ENCODE peak calls at places on chromosome 21, in nine cellular contexts. I, H, K, G, R, P, Z, A and M are unnamed samples.

GRCh38 chr21:30044447-30045064 is 104.8 kb upstream of the GRIK1 start:
- DNase-seq in H (no peak), R (peak), I (no peak), P (no peak), K (no peak), Z (no peak), G (no peak), A (no peak), M (no peak)

GRCh38 chr21:31363720-31364119 is 19.7 kb upstream of the TIAM1 start:
- DNase-seq in G (no peak), A (no peak), K (no peak), Z (no peak), R (no peak), P (no peak), I (no peak), H (no peak), M (no peak)

GRCh38 chr21:26130249-26130896 is 40.2 kb downstream of the APP start:
- DNase-seq in G (no peak), A (no peak), I (no peak), H (no peak), K (no peak), R (no peak), Z (no peak), P (no peak), M (no peak)

GRCh38 chr21:43884012-43884860 is 19.2 kb downstream of the AGPAT3 start:
- DNase-seq in K (no peak), I (no peak), A (peak), H (peak), G (no peak), P (no peak), Z (peak), R (peak), M (no peak)

GRCh38 chr21:20856926-20857325 is 141.3 kb upstream of the NCAM2 start:
- DNase-seq in G (no peak), I (no peak), K (no peak), A (no peak), H (no peak), Z (no peak), R (peak), P (no peak), M (no peak)

GRCh38 chr21:26846036-26846931 is 1.1 kb upstream of the ADAMTS1 start:
- DNase-seq in P (no peak), Z (peak), A (no peak), K (peak), I (peak), G (peak), H (peak), R (no peak), M (no peak)

GRCh38 chr21:39014751-39015150 is 168.5 kb downstream of the PSMG1 start:
- DNase-seq in R (no peak), A (no peak), Z (no peak), P (no peak), I (no peak), G (no peak), H (no peak), K (no peak), M (peak)

GRCh38 chr21:31538821-31539220 is 120.7 kb upstream of the SOD1 start:
- DNase-seq in G (no peak), I (no peak), Z (no peak), R (no peak), K (no peak), A (no peak), P (no peak), H (no peak), M (no peak)

GRCh38 chr21:34889537-34890257 is 159.4 kb downstream of the RUNX1 start:
- DNase-seq in G (peak), I (peak), K (peak), H (peak), A (no peak), R (peak), P (peak), Z (peak), M (no peak)

GRCh38 chr21:22223385-22223784 is 1225.2 kb downstream of the NCAM2 start:
- DNase-seq in R (no peak), A (no peak), I (no peak), K (no peak), P (no peak), Z (no peak), G (no peak), H (no peak), M (peak)

GRCh38 chr21:28761709-28762356 is 230.8 kb downstream of the LTN1 start:
- DNase-seq in I (no peak), R (no peak), P (no peak), A (no peak), Z (no peak), K (no peak), H (no peak), G (no peak), M (no peak)

GRCh38 chr21:17903029-17903806 is 84.1 kb upstream of the C21orf91 start:
- DNase-seq in A (no peak), K (no peak), H (no peak), G (no peak), Z (no peak), I (no peak), R (no peak), P (no peak), M (no peak)

GRCh38 chr21:38888956-38889605 is 83.4 kb downstream of the ETS2 start:
- DNase-seq in H (no peak), G (no peak), A (no peak), Z (no peak), R (no peak), I (no peak), P (no peak), K (no peak), M (no peak)

DNA sequence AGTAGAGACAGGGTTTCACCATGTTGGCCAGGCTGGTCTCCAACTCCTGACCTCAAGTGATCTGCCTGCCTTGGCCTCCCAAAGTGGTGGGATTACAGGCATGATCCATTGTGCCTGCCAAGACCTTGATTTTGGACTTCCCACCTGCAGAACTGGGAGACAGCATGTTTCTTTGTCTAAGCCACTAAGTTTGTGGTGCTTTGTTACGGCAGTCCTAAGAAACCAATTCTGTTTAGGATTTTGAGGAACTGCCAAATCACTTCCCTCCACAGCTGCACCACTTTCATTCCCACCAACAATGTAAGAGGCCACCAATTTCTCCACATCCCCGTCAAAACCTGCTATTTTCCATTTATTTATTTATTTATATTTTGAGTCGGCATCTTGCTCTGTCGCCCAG is 46.1 kb downstream of the CHAF1B start:
- DNase-seq in R (no peak), H (no peak), A (no peak), Z (no peak), G (no peak), K (no peak), I (no peak), P (no peak), M (no peak)
- H3K4me3 ChIP-seq in R (no peak), H (no peak), A (no peak), Z (no peak), G (no peak), K (no peak), I (no peak), P (peak), M (no peak)

GRCh38 chr21:32818411-32818810 is 46.9 kb upstream of the PAXBP1 start:
- DNase-seq in H (no peak), R (no peak), A (no peak), I (no peak), K (peak), G (no peak), P (no peak), Z (no peak), M (no peak)
- TF ChIP-seq CTCF in H (no peak), R (no peak), A (no peak), I (no peak), K (no peak), G (no peak), P (no peak), Z (no peak), M (no peak)

GRCh38 chr21:46099476-46099875 is 1.6 kb downstream of the COL6A2 start:
- DNase-seq in H (peak), P (no peak), Z (no peak), A (no peak), K (peak), R (peak), G (peak), I (peak), M (no peak)
- H3K4me3 ChIP-seq in H (peak), P (no peak), Z (no peak), A (no peak), K (peak), R (no peak), G (peak), I (peak), M (no peak)

GRCh38 chr21:24895885-24896734 is 711.2 kb downstream of the MRPL39 start:
- DNase-seq in I (no peak), P (no peak), Z (no peak), G (no peak), R (no peak), A (no peak), H (no peak), K (peak), M (no peak)
- TF ChIP-seq CTCF in I (no peak), P (no peak), Z (peak), G (no peak), R (no peak), A (no peak), H (no peak), K (no peak), M (peak)

GRCh38 chr21:33360281-33360680 is 35.5 kb downstream of the IFNAR1 start:
- DNase-seq in A (no peak), I (no peak), G (no peak), Z (no peak), R (no peak), P (no peak), K (no peak), H (no peak), M (no peak)
- H3K4me3 ChIP-seq in A (no peak), I (no peak), G (no peak), Z (no peak), R (no peak), P (no peak), K (no peak), H (no peak), M (no peak)

DNA sequence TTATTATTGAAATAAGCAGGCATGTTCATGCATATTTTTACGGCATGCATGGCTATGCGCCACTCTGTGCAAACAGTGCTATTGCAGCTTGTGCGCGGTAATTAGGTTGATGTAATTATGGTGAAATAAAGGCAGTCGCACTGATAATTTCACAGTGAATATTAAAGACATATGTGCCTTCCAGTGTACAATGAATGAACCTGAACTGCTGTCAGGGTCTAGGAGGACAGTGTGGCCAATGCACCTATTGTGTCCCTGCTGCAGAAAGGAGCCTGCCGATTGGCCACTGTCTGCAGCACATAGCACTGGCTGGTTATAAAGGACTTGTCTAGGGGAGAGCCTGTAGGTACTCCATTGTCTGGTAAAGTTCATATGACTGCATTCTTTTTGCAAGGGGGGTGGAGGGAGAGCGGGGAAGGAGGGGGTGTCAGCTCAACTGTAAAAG is 340.4 kb downstream of the USP25 start:
- DNase-seq in K (no peak), R (no peak), I (no peak), Z (no peak), H (no peak), A (no peak), P (no peak), G (no peak), M (no peak)
- TF ChIP-seq CTCF in K (no peak), R (no peak), I (no peak), Z (peak), H (no peak), A (no peak), P (no peak), G (peak), M (no peak)

GRCh38 chr21:37009740-37010341 is 3.3 kb downstream of the RIPPLY3 start:
- DNase-seq in P (peak), H (peak), A (peak), I (peak), R (peak), K (peak), Z (peak), G (peak), M (peak)

GRCh38 chr21:37005548-37006242 is 807 bp upstream of the RIPPLY3 start:
- DNase-seq in G (no peak), I (no peak), P (no peak), K (no peak), Z (no peak), R (no peak), H (no peak), A (no peak), M (no peak)

GRCh38 chr21:37008705-37009104 is 2.2 kb downstream of the RIPPLY3 start:
- DNase-seq in K (no peak), P (no peak), Z (no peak), R (no peak), H (peak), I (no peak), A (no peak), G (no peak), M (no peak)

GRCh38 chr21:37006521-37007291 is at the start of gene RIPPLY3:
- DNase-seq in Z (no peak), I (no peak), K (no peak), R (no peak), H (no peak), A (no peak), P (no peak), G (no peak), M (no peak)

DNA sequence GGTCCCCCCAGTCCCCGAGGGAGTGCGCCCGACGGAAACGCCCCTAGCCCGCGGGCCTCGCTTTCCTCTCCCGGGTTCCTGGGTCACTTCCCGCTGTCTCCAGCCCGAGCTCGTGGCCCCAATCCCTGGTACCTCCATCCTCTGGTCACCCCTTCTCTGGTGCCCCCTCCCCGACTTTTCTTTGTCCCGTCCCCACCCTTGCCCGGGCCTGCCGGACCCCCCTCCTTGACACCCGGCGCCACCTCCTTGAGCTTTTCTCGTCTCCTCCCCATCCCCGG is 320 bp upstream of the RIPPLY3 start:
- DNase-seq in I (no peak), K (no peak), R (no peak), H (no peak), G (no peak), Z (no peak), P (no peak), A (no peak), M (no peak)
- H3K4me3 ChIP-seq in I (peak), K (peak), R (no peak), H (peak), G (peak), Z (peak), P (peak), A (no peak), M (peak)

DNA sequence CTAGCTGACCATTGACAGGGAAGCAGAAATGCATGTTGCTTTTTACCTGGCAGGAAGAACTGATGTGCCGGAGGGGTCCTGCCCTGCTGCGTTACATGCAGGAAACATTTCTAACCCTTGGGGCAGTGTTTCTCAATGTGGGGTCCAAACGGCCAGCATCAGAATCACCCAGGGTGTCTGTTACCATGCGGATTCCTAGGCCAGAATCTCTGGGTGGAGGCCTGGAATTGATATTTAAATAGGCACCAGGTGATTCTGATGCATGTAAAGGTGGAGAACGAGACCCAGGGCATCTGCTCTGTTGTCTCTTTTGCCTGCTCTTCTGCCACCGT is 182.7 kb downstream of the PCP4 start:
- DNase-seq in P (no peak), K (no peak), H (no peak), G (no peak), A (no peak), I (no peak), R (no peak), Z (no peak), M (no peak)
- TF ChIP-seq CTCF in P (no peak), K (no peak), H (no peak), G (no peak), A (no peak), I (no peak), R (no peak), Z (no peak), M (no peak)

GRCh38 chr21:44927587-44928461 is 7.1 kb upstream of the ITGB2 start:
- DNase-seq in R (peak), P (peak), G (no peak), A (no peak), I (no peak), Z (no peak), K (no peak), H (peak), M (no peak)

GRCh38 chr21:44929242-44929798 is 8.6 kb upstream of the ITGB2 start:
- DNase-seq in H (no peak), Z (no peak), A (no peak), R (no peak), P (no peak), I (no peak), K (no peak), G (no peak), M (no peak)

GRCh38 chr21:44925027-44925755 is 4.5 kb upstream of the ITGB2 start:
- DNase-seq in R (no peak), G (no peak), P (no peak), A (no peak), I (no peak), Z (no peak), H (no peak), K (no peak), M (no peak)

GRCh38 chr21:44926364-44927101 is 5.8 kb upstream of the ITGB2 start:
- DNase-seq in H (no peak), K (no peak), P (no peak), G (no peak), Z (no peak), R (no peak), I (no peak), A (no peak), M (no peak)

DNA sequence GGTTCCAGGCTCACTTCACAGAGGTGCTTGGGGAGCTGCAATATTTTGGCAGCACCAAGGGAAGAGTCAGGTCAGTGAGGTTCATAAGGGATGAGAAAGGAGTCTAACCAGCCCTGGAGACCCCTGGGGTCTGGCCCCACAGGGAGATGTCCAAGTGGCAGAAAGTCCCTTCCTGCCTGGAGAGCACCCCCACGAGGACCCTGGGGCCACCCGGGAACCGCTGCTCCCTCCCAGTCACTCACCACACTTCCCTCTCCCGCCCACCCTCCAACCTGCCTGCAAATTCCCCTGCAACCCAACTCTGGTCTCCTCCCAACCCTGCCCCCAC is 6.5 kb upstream of the ITGB2 start:
- DNase-seq in I (no peak), P (no peak), H (no peak), A (no peak), K (no peak), G (no peak), Z (no peak), R (no peak), M (no peak)
- H3K4me3 ChIP-seq in I (no peak), P (no peak), H (no peak), A (peak), K (no peak), G (no peak), Z (no peak), R (no peak), M (no peak)

GRCh38 chr21:42145569-42146250 is 73.2 kb upstream of the ABCG1 start:
- DNase-seq in A (peak), G (peak), Z (peak), R (peak), K (peak), I (no peak), H (peak), P (peak), M (no peak)
- TF ChIP-seq CTCF in A (peak), G (peak), Z (peak), R (peak), K (peak), I (peak), H (peak), P (peak), M (peak)